ENCODE peak calls at places on chromosome 13, in seven cellular contexts. Q is GM06990, B is brain microvascular endothelial cell, W is WERI-Rb-1, H is epithelial cell of esophagus, Y is lower lobe of right lung, S is suprapubic skin. K is an unnamed sample.

GRCh38 chr13:95677564-95678386 is 836 bp downstream of the DNAJC3 start:
- DNase-seq in H (peak; percentile 32), S (peak; percentile 84), B (no peak), Y (no peak), Q (no peak), W (no peak), K (peak; percentile 23)

GRCh38 chr13:29748097-29748496 is 102.3 kb downstream of the UBL3 start:
- DNase-seq in W (no peak), Y (no peak), B (no peak), Q (no peak), S (no peak), H (no peak), K (no peak)

GRCh38 chr13:73943137-73943964 is 190.9 kb downstream of the KLF12 start:
- DNase-seq in H (no peak), Q (peak; percentile 60), S (no peak), B (no peak), Y (no peak), W (no peak), K (no peak)

GRCh38 chr13:80137994-80138393 is 202.9 kb downstream of the SPRY2 start:
- DNase-seq in Y (no peak), H (no peak), S (no peak), B (no peak), Q (no peak), W (no peak), K (no peak)

GRCh38 chr13:71524245-71525002 is 342.6 kb downstream of the DACH1 start:
- DNase-seq in S (no peak), H (no peak), Q (no peak), W (no peak), Y (no peak), B (no peak), K (peak; percentile 9)

GRCh38 chr13:88857256-88857655 is 1186.1 kb downstream of the SLITRK5 start:
- DNase-seq in S (no peak), H (peak; percentile 43), W (no peak), B (no peak), Q (no peak), Y (no peak), K (no peak)

GRCh38 chr13:36685912-36686311 is 12.1 kb downstream of the SERTM1 start:
- DNase-seq in H (peak; percentile 70), Y (no peak), W (no peak), B (peak; percentile 24), S (no peak), Q (no peak), K (no peak)

GRCh38 chr13:28526876-28527275 is 31.9 kb upstream of the FLT1 start:
- DNase-seq in H (no peak), S (no peak), Y (no peak), B (no peak), Q (no peak), W (no peak), K (no peak)

GRCh38 chr13:78787189-78787588 is 128.2 kb upstream of the OBI1 start:
- DNase-seq in Y (no peak), S (no peak), W (no peak), H (no peak), Q (no peak), B (no peak), K (no peak)

GRCh38 chr13:44487989-44488388 is 88.1 kb downstream of the TSC22D1 start:
- DNase-seq in W (no peak), S (no peak), Q (peak; percentile 12), B (no peak), H (no peak), Y (no peak), K (no peak)

GRCh38 chr13:43528992-43529391 is 257.8 kb downstream of the ENOX1 start:
- DNase-seq in B (no peak), H (no peak), W (no peak), Q (no peak), S (no peak), Y (no peak), K (peak; percentile 24)

GRCh38 chr13:107450426-107450825 is 764.9 kb downstream of the LIG4 start:
- DNase-seq in Y (no peak), H (no peak), Q (no peak), B (no peak), S (no peak), W (no peak), K (no peak)

GRCh38 chr13:61463027-61463426 is 47.4 kb upstream of the PCDH20 start:
- DNase-seq in B (no peak), W (no peak), S (no peak), Y (no peak), H (peak; percentile 20), Q (no peak), K (no peak)

GRCh38 chr13:79837741-79838450 is 356.9 kb downstream of the NDFIP2 start:
- DNase-seq in B (peak; percentile 55), S (no peak), Y (no peak), H (peak; percentile 20), W (no peak), Q (no peak), K (peak; percentile 49)

GRCh38 chr13:73428706-73429105 is 369.9 kb downstream of the KLF5 start:
- DNase-seq in H (peak; percentile 75), W (no peak), S (no peak), Y (no peak), Q (no peak), B (no peak), K (no peak)

GRCh38 chr13:84553252-84553651 is 671.0 kb upstream of the SLITRK1 start:
- DNase-seq in S (no peak), W (no peak), B (no peak), H (peak; percentile 46), Q (no peak), Y (no peak), K (no peak)

GRCh38 chr13:62524061-62524460 is 1108.4 kb upstream of the PCDH20 start:
- DNase-seq in B (no peak), S (no peak), Y (no peak), W (no peak), H (no peak), Q (peak; percentile 55), K (no peak)

GRCh38 chr13:24851546-24851945 is 87.6 kb downstream of the RNF17 start:
- DNase-seq in B (no peak), Y (no peak), W (no peak), Q (no peak), H (peak; percentile 92), S (no peak), K (peak; percentile 38)

GRCh38 chr13:93190006-93190405 is 36.6 kb upstream of the GPC6 start:
- DNase-seq in H (no peak), Y (no peak), W (no peak), B (no peak), S (no peak), Q (no peak), K (no peak)

GRCh38 chr13:93715866-93716265 is 489.3 kb downstream of the GPC6 start:
- DNase-seq in S (no peak), B (peak; percentile 48), Q (no peak), H (peak; percentile 27), Y (no peak), W (no peak), K (no peak)

DNA sequence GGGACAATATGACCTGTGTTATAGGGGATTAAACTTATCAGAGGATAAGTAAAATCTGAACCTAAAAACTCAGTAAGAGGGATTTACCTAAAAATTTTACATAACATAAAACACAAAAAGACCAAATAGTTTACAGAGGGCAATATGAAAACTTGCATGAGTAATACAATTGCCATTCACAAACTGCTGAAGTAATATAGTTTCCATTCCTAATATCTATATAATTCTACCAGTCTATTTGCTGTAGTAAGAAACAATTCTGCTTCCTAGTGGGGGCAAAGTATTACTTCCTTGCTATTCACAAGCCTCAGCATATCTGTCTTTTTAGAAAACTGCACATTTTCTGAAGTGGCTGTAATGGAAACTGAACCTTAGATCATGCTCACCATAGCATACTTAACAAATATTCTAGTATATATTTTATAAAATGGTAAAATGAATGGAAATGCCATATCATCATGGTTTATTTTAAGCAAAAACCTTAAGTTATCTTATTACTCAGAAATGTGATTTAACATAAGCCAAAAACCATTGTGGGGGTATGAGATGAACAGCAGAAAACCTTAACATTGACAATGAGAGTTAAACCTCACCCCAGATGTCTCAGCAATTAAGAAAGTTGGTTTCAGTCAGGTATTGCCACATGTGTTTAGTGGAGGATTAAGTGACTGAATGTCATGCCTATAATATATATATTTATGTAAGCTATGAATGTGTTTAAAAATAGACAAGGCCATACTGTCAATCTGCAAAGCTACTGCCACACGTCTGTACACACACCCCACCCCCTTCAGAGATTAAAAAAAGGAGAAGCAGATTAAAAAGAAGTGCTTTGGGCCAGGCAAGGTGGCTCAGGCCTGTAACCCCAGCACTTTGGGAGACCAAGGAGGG is 136.8 kb downstream of the MIPEP start:
- DNase-seq in S (no peak), Y (no peak), Q (peak; percentile 68), H (peak; percentile 72), B (no peak), W (peak; percentile 59), K (no peak)
- TF ChIP-seq CTCF in S (no peak), Y (no peak), Q (no peak), H (no peak), B (no peak), W (no peak), K (no peak)

GRCh38 chr13:109862627-109863026 is 76.2 kb upstream of the IRS2 start:
- DNase-seq in B (no peak), Y (no peak), S (no peak), H (peak; percentile 92), W (no peak), Q (no peak), K (peak; percentile 65)
- H3K4me3 ChIP-seq in B (no peak overlapping the region), Y (no peak overlapping the region), S (no peak overlapping the region), H (no peak overlapping the region), W (no peak overlapping the region), Q (no peak overlapping the region), K (no peak overlapping the region)

GRCh38 chr13:52949044-52949443 is 79.6 kb upstream of the OLFM4 start:
- DNase-seq in B (no peak), Y (no peak), W (no peak), S (no peak), H (no peak), Q (no peak), K (no peak)
- TF ChIP-seq CTCF in B (no peak), Y (no peak), W (no peak), S (no peak), H (no peak), Q (no peak), K (no peak)

GRCh38 chr13:111864566-111864965 is 202.4 kb upstream of the SOX1 start:
- DNase-seq in S (no peak), H (no peak), B (no peak), Y (no peak), W (no peak), Q (no peak), K (no peak)
- H3K4me3 ChIP-seq in S (no peak overlapping the region), H (no peak overlapping the region), B (no peak overlapping the region), Y (no peak overlapping the region), W (no peak overlapping the region), Q (no peak overlapping the region), K (no peak overlapping the region)

GRCh38 chr13:111554539-111555267 is 234.3 kb downstream of the TEX29 start:
- DNase-seq in S (no peak), Q (no peak), H (no peak), Y (no peak), W (no peak), B (no peak), K (no peak)
- TF ChIP-seq CTCF in S (no peak), Q (no peak), H (no peak), Y (no peak), W (no peak), B (no peak), K (no peak)

K was measured in foreskin fibroblast.